ENCODE peak calls at places on chromosomes 6 and 20, in six cellular contexts. T, P, B, R, M and G are unnamed samples. For H3K9me3, the result is how much of the 10 kb centered on the place peaks cover.

GRCh38 chr6:116461563-116462507 is 660 bp downstream of the CALHM6 start:
- DNase-seq in M (no peak), T (peak), R (peak), B (peak), P (peak), G (peak)

GRCh38 chr6:156991971-156992370 is 214.8 kb downstream of the ARID1B start:
- DNase-seq in T (peak), M (no peak), B (no peak), P (no peak), R (no peak), G (no peak)

GRCh38 chr20:8150591-8150990 is 18.5 kb downstream of the PLCB1 start:
- DNase-seq in T (no peak), P (no peak), R (no peak), M (no peak), B (no peak), G (peak)

GRCh38 chr6:143555071-143555492 is 43.6 kb upstream of the FUCA2 start:
- DNase-seq in B (no peak), M (no peak), R (no peak), T (no peak), P (peak), G (peak)

GRCh38 chr20:23120936-23121765 is 35.0 kb upstream of the CD93 start:
- DNase-seq in T (no peak), R (no peak), P (no peak), B (no peak), M (no peak), G (no peak)

GRCh38 chr6:30988209-30988825 is 4.8 kb downstream of the MUC21 start:
- DNase-seq in T (no peak), R (no peak), B (no peak), M (no peak), P (peak), G (no peak)

GRCh38 chr6:72554203-72554564 is 67.7 kb upstream of the KCNQ5 start:
- DNase-seq in M (peak), R (no peak), P (no peak), B (peak), T (peak), G (peak)

GRCh38 chr20:48921883-48922867 is 664 bp downstream of the ARFGEF2 start:
- DNase-seq in B (peak), T (peak), M (no peak), P (peak), R (no peak), G (peak)

GRCh38 chr6:65295812-65296211 is 411.2 kb downstream of the EYS start:
- DNase-seq in T (no peak), B (no peak), P (no peak), M (no peak), R (no peak), G (no peak)

GRCh38 chr20:34334654-34335407 is 28.2 kb upstream of the ITCH start:
- DNase-seq in M (no peak), R (no peak), B (no peak), P (no peak), T (no peak), G (no peak)

GRCh38 chr20:22728146-22728745 is 143.9 kb upstream of the FOXA2 start:
- DNase-seq in M (no peak), R (no peak), B (no peak), P (no peak), T (no peak), G (no peak)

GRCh38 chr6:27290065-27290849 is 21.8 kb downstream of the POM121L2 start:
- DNase-seq in M (no peak), R (no peak), T (peak), P (no peak), B (no peak), G (peak)

GRCh38 chr6:27810768-27811298 is 101.4 kb downstream of the OR2B2 start:
- DNase-seq in T (no peak), M (no peak), B (peak), R (no peak), P (no peak), G (no peak)

GRCh38 chr6:134278000-134278399 is 39.9 kb downstream of the SGK1 start:
- DNase-seq in R (no peak), T (no peak), B (no peak), P (no peak), M (no peak), G (no peak)

GRCh38 chr6:82022614-82023102 is 224.9 kb downstream of the IBTK start:
- DNase-seq in T (peak), P (no peak), B (peak), M (peak), R (no peak), G (peak)

GRCh38 chr20:19017104-19017690 is 195.2 kb upstream of the SLC24A3 start:
- DNase-seq in P (no peak), T (no peak), M (no peak), B (no peak), R (no peak), G (no peak)

GRCh38 chr6:75563032-75563431 is 38.6 kb upstream of the SENP6 start:
- DNase-seq in B (peak), P (peak), T (peak), R (peak), M (peak), G (peak)

DNA sequence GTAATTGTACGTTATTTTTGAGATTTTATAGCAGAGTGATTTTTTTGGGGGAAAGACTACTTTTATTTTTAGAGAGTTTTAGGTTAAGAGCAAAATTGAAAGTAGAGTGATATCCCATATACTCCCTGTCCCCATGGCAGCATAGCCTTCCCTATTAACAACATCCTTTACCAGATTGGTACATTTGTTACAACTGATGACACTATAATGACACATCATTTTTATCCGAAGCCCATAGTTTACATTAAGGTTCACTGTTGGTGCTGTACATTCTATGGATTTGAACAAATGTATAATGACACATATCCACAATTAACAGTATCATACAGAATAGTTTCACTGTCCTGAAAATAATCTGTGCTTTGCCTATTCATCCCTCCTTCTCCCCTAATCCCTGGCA is 1126.4 kb upstream of the CITED2 start:
- DNase-seq in T (peak), M (no peak), P (no peak), R (no peak), B (no peak), G (no peak)
- H3K9me3 ChIP-seq in T (under half), M (under half), P (under half), R (under half), B (under half), G (under half)

DNA sequence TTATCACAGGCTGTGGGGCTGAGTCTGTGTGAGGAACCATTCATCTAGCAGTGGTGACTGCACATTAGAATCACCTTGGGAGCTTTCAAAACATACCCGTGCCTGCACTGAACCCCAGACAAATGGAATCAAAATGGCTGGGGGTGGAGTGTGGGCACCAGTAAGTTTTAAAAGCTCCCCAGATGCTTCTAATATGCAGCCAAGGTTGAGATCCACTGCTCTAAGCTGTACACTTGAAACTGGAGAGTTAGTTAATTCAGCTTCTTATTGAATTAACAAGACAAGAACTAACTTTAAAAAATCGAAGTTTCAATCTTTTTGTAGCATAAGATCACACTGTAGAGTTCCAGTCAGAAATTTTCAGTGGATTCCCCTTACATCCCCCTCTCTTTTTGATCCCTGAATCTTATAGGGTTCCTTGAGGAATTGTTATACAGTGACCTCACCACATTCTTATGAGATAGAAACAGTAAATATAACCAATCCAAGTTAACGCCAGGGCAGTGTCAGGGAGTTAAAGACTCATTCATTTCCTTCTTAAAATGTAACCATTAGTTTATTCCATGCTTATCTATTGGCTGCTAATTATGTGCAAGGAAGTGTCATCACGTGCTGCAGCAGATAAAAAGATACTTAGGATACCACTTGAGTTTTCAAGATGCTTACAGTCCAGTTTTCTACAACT is 29.9 kb upstream of the GMDS start:
- DNase-seq in R (no peak), M (no peak), T (peak), P (no peak), B (peak), G (peak)
- H2AFZ ChIP-seq in R (no peak), M (no peak), T (peak), P (no peak), B (no peak), G (peak)

DNA sequence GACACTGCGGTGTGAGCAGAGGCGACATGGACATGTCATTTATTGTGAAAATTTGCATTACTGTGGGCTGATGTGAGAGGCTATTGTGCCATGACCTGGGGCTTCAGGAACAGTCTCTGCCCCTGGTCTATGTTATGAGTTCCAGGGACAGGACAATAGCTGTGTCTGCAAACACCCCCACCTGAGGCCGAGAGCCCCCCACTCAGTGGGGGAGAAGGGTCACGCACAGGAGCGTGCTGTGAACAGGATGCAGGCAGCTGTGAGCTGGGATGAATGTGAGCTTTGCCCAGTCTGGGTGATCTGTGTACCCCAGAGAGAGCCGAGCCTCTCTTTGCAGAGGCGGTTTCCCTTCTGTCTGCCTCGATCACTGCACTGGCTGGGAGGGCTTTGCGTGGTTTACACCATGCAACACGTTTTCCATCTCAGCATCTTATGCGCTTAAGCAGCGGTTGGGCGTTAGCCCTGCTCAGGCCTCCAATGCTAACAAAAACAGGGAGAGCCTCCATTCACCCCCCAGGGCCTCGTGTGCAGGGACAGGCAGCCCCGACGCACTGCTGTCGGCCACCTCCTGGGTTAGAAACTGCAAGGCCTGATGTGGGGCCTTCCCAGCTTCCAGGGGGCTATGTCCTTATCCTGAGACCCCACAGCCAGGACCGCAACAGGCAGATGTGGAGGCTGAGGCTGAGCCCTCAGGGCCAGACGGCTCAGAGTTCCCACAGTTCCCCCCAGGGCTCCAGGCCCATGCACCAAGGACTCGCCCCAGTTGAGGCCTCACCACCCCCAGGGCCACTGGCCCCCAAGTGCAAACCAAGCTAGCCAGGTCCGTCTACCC is 21.4 kb downstream of the SLCO4A1 start:
- DNase-seq in M (no peak), B (no peak), R (no peak), P (no peak), T (no peak), G (no peak)
- H3K9ac ChIP-seq in M (no peak), B (no peak), R (no peak), P (no peak), T (no peak), G (no peak)

DNA sequence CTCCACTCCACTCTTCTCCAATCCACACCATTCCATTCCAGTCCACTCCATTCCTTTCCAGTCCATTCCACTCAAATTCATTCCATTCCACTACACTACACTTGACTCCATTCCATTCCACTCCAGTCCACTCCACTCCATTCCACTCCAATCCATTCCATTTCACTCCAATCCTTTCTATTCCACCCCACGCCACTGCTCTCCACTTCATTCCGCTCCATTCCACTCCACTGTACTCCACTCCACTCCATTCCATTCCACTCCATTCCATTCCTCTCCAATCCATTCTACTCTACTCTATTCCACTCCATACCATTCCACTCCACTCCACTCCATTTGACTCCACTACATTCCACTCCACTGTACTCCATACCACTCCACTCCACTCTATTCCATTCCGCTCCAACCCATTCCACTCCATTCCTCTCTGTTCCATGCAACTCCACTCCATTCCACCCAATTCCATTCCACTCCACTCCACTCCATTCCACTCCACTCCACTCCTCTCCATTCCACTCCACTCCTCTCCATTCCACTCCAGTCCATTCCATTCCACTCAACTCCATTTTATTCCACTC is 23.4 kb upstream of the DEFB125 start:
- DNase-seq in B (no peak), T (no peak), P (no peak), M (no peak), R (no peak), G (no peak)
- H3K9me3 ChIP-seq in B (under half), T (under half), P (under half), M (under half), R (under half), G (under half)

DNA sequence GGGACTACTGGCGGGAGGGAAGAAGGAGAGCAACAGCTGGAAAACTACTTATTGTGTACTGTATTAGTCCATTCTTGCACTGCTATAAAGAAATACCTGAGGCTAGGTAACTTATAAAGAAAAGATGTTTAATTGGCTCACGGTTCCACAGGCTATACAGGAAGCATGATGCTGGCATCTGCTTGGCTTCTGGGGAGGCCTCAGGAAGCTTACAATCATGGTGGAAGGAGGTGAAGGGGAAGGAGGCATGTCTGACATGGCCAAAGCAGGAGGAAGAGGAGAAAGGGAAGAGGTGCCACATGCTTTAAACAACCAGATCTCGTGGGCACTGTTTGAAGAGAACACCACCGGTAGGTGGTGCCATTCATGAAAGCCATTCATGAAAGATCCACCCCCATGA is 67.3 kb downstream of the GMDS start:
- DNase-seq in R (no peak), M (no peak), P (no peak), B (no peak), T (no peak), G (no peak)
- H2AFZ ChIP-seq in R (no peak), M (no peak), P (no peak), B (no peak), T (no peak), G (no peak)

DNA sequence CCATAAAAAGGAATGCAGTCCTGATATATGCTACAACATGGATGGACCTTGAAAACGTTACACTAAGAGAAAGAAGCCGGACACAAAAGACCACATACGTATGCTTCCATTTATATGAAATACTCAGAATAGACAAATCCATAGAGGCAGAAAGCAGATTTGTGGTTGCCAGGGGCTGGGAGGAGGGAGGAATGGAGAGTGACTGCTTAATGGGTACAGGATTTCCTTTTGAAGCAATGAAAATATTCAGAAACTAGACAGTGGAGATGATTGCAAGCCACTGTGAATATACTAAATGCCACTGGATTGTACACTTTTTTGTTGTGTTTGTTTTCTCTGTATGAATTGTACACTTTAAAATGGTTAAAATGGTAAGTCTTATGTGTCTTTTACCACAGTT is 29.4 kb upstream of the CDKN1A start:
- DNase-seq in M (no peak), P (no peak), B (no peak), R (no peak), T (no peak), G (no peak)
- H3K9ac ChIP-seq in M (no peak), P (no peak), B (no peak), R (no peak), T (no peak), G (no peak)

DNA sequence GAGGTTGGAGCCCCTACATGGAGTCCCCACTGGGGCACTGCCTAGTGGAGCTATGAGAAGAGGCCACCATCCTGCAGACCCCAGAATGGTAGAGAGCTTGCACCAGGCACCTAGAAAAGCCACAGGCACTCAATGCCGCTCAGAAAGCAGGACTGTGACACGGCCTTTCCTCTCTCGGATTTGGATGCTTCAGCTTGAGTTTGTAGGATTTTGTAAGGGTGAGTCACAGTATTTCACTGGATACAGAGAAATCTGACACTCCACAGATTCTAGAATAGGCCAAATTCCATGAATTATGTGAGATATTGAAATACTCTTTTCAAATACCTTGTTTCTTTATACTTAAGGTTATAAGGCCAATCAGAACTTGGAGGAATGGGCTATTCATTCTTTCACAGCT is 424.5 kb downstream of the HTR1B start:
- DNase-seq in M (no peak), P (no peak), B (peak), T (peak), R (no peak), G (peak)
- H3K9me3 ChIP-seq in M (under half), P (under half), B (under half), T (under half), R (under half), G (under half)